ENCODE peak calls at places on chromosomes 6 and 20, in ten cellular contexts. B is stimulated activated naive B cell treated with anti-CD40 and anti-IgM and Interleukin-4, amounts not matched to agents 10 μg/mL and 1 μg/mL and 100 μg/mL, for 72 hours; U is activated CD8-positive, alpha-beta memory T cell treated with anti-CD3 and anti-CD28 coated beads for 4 hours; Y is nucleus accumbens; M is SW480; K is SK-MEL-5; R is tibial nerve; S is activated T-helper 1 cell treated with anti-CD3 and anti-CD28 coated beads, Interleukin-2, amount 50 U/mL, for 16 hours; G is NCI-H69; E is naive thymus-derived CD8-positive, alpha-beta T cell. V is an unnamed sample.

GRCh38 chr6:138087549-138087948 is 19.7 kb downstream of the PERP start:
- DNase-seq in B (no peak), E (no peak), K (peak), Y (no peak), S (no peak), U (no peak), R (no peak), M (no peak), G (peak), V (no peak)

GRCh38 chr6:82553863-82554531 is 190.4 kb downstream of the TPBG start:
- DNase-seq in K (no peak), M (no peak), Y (no peak), E (no peak), S (no peak), U (no peak), B (no peak), R (no peak), G (no peak), V (no peak)

GRCh38 chr6:3789018-3789895 is 37.7 kb upstream of the PXDC1 start:
- DNase-seq in R (no peak), M (no peak), Y (no peak), B (no peak), S (no peak), G (no peak), E (no peak), U (no peak), K (no peak), V (no peak)

GRCh38 chr6:72461144-72461543 is 160.7 kb upstream of the KCNQ5 start:
- DNase-seq in G (no peak), S (no peak), U (no peak), Y (no peak), M (no peak), B (no peak), E (no peak), K (no peak), R (no peak), V (no peak)

GRCh38 chr6:11947569-11947968 is 64.5 kb upstream of the HIVEP1 start:
- DNase-seq in K (no peak), B (no peak), E (no peak), R (no peak), Y (no peak), S (no peak), M (no peak), U (no peak), G (no peak), V (no peak)

GRCh38 chr6:56595490-56596122 is 47.1 kb downstream of the DST start:
- DNase-seq in S (no peak), B (peak), R (no peak), Y (peak), M (peak), K (peak), U (no peak), G (peak), E (peak), V (no peak)

GRCh38 chr6:16762547-16763477 is 1.6 kb upstream of the ATXN1 start:
- DNase-seq in M (peak), G (peak), K (peak), Y (no peak), B (peak), E (peak), R (no peak), S (no peak), U (peak), V (no peak)

GRCh38 chr6:53679446-53679933 is 13.9 kb upstream of the KLHL31 start:
- DNase-seq in Y (no peak), S (no peak), K (peak), E (no peak), B (no peak), M (peak), U (no peak), G (peak), R (no peak), V (no peak)

GRCh38 chr20:47551841-47552240 is 50.2 kb downstream of the NCOA3 start:
- DNase-seq in U (no peak), S (no peak), G (peak), B (no peak), E (no peak), Y (no peak), K (no peak), R (no peak), M (no peak), V (no peak)

V was measured in mesothelial cell of epicardium.